ENCODE peak calls at places on chromosomes 12 and 14, in eight cellular contexts. X is activated CD4-positive, CD25-positive, alpha-beta regulatory T cell; P is mesendoderm; A is CD4-positive, alpha-beta T cell; H is pancreas; S is activated gamma-delta T cell; O is fibroblast of lung; D is nephron progenitor cell. U is an unnamed sample.

GRCh38 chr12:96235497-96235826 is 41.3 kb downstream of the ELK3 start:
- DNase-seq in X (no peak), P (peak), A (no peak), H (no peak), S (no peak), O (no peak), D (no peak), U (peak)

GRCh38 chr14:69648480-69649414 is 37.4 kb downstream of the SUSD6 start:
- DNase-seq in X (no peak), P (no peak), A (no peak), H (no peak), S (no peak), O (peak), D (no peak), U (no peak)

GRCh38 chr12:5915511-5915910 is 29.5 kb downstream of the ANO2 start:
- DNase-seq in X (no peak), P (no peak), A (no peak), H (no peak), S (no peak), O (no peak), D (no peak), U (no peak)

GRCh38 chr14:28242895-28243294 is 523.7 kb upstream of the FOXG1 start:
- DNase-seq in X (no peak), P (no peak), A (no peak), H (no peak), S (no peak), O (no peak), D (no peak), U (no peak)

GRCh38 chr12:124847113-124847512 is 16.6 kb downstream of the SCARB1 start:
- DNase-seq in X (no peak), P (no peak), A (no peak), H (peak), S (no peak), O (no peak), D (no peak), U (no peak)

GRCh38 chr12:2396448-2396871 is 343.7 kb downstream of the CACNA1C start:
- DNase-seq in X (no peak), P (no peak), A (no peak), H (peak), S (no peak), O (peak), D (no peak), U (no peak)

GRCh38 chr12:52260351-52261210 is 13.9 kb upstream of the KRT86 start:
- DNase-seq in X (no peak), P (no peak), A (no peak), H (no peak), S (no peak), O (peak), D (no peak), U (no peak)

GRCh38 chr12:79886917-79887519 is 47.9 kb downstream of the PPP1R12A start:
- DNase-seq in X (no peak), P (peak), A (no peak), H (no peak), S (no peak), O (peak), D (no peak), U (no peak)

GRCh38 chr14:76326918-76327689 is 48.8 kb upstream of the ESRRB start:
- DNase-seq in X (no peak), P (no peak), A (no peak), H (no peak), S (no peak), O (no peak), D (no peak), U (no peak)

GRCh38 chr14:94710731-94711130 is 59.2 kb downstream of the GSC start:
- DNase-seq in X (no peak), P (no peak), A (no peak), H (no peak), S (no peak), O (no peak), D (no peak), U (no peak)

GRCh38 chr12:24728366-24728765 is 220.5 kb downstream of the BCAT1 start:
- DNase-seq in X (no peak), P (peak), A (no peak), H (no peak), S (no peak), O (peak), D (no peak), U (no peak)

GRCh38 chr14:88834883-88835431 is 10.5 kb downstream of the TTC8 start:
- DNase-seq in X (no peak), P (no peak), A (no peak), H (no peak), S (no peak), O (peak), D (no peak), U (no peak)

GRCh38 chr12:5599378-5599777 is 167.5 kb downstream of the NTF3 start:
- DNase-seq in X (no peak), P (no peak), A (no peak), H (no peak), S (no peak), O (no peak), D (no peak), U (no peak)